ENCODE peak calls at places on chromosome 1, in five cellular contexts. Z is cardiac muscle cell, P is heart right ventricle, B is trophoblast cell, F is stomach. A is an unnamed sample.

GRCh38 chr1:41496080-41497055 is 11.9 kb upstream of the EDN2 start:
- DNase-seq in B (peak; percentile 94), P (peak; percentile 90), Z (peak; percentile 95), F (peak; percentile 92), A (no peak)

GRCh38 chr1:2590233-2591141 is 3.9 kb downstream of the PRXL2B start:
- DNase-seq in Z (no peak), F (no peak), P (no peak), B (no peak), A (no peak)

GRCh38 chr1:54950361-54951163 is 29.9 kb upstream of the TMEM61 start:
- DNase-seq in B (peak; percentile 96), Z (peak; percentile 93), P (peak; percentile 55), F (peak; percentile 83), A (no peak)

GRCh38 chr1:186578325-186579016 is 101.8 kb downstream of the PTGS2 start:
- DNase-seq in Z (no peak), P (no peak), F (no peak), B (no peak), A (peak; percentile 85)

GRCh38 chr1:44811714-44812151 is 3.4 kb downstream of the BTBD19 start:
- DNase-seq in P (peak; percentile 21), F (no peak), Z (peak; percentile 59), B (peak; percentile 41), A (no peak)

GRCh38 chr1:67983867-67984266 is 66.6 kb downstream of the DIRAS3 start:
- DNase-seq in F (no peak), Z (no peak), P (no peak), B (no peak), A (no peak)

GRCh38 chr1:64038119-64038518 is 165.3 kb upstream of the UBE2U start:
- DNase-seq in P (no peak), B (no peak), Z (peak; percentile 85), F (no peak), A (no peak)

GRCh38 chr1:9201421-9202239 is 32.9 kb upstream of the H6PD start:
- DNase-seq in Z (peak; percentile 72), B (peak; percentile 76), F (no peak), P (no peak), A (no peak)

GRCh38 chr1:202243006-202243405 is 49.4 kb downstream of the LGR6 start:
- DNase-seq in P (no peak), B (no peak), Z (no peak), F (no peak), A (no peak)

GRCh38 chr1:118113261-118113660 is 71.8 kb downstream of the SPAG17 start:
- DNase-seq in P (no peak), F (no peak), Z (no peak), B (no peak), A (no peak)

GRCh38 chr1:34354367-34354766 is 177.7 kb downstream of the C1orf94 start:
- DNase-seq in Z (no peak), P (no peak), B (no peak), F (no peak), A (no peak)

GRCh38 chr1:119582801-119583200 is 65.3 kb downstream of the ZNF697 start:
- DNase-seq in Z (peak; percentile 83), F (peak; percentile 32), B (peak; percentile 76), P (peak; percentile 27), A (peak; percentile 40)

GRCh38 chr1:61424382-61424781 is 300.6 kb downstream of the TM2D1 start:
- DNase-seq in F (no peak), B (peak; percentile 55), Z (no peak), P (no peak), A (peak; percentile 45)

GRCh38 chr1:15332525-15332924 is 77.2 kb upstream of the EFHD2 start:
- DNase-seq in B (no peak), Z (no peak), P (no peak), F (no peak), A (no peak)

GRCh38 chr1:21673277-21673780 is 4.2 kb upstream of the RAP1GAP start:
- DNase-seq in P (peak; percentile 82), B (no peak), F (peak; percentile 82), Z (peak; percentile 97), A (no peak)

GRCh38 chr1:169586395-169587255 is at the start of gene F5:
- DNase-seq in F (peak; percentile 82), Z (peak; percentile 75), B (peak; percentile 48), P (peak; percentile 72), A (no peak)

GRCh38 chr1:214312530-214313051 is 31.6 kb downstream of the SMYD2 start:
- DNase-seq in F (no peak), Z (no peak), B (no peak), P (no peak), A (no peak)

GRCh38 chr1:183894290-183894565 is 89.3 kb downstream of the RGL1 start:
- DNase-seq in P (no peak), B (no peak), Z (no peak), F (no peak), A (no peak)

GRCh38 chr1:183898001-183898396 is 93.1 kb downstream of the RGL1 start:
- DNase-seq in P (no peak), Z (no peak), F (no peak), B (no peak), A (no peak)

GRCh38 chr1:183901748-183902341 is 96.9 kb downstream of the RGL1 start:
- DNase-seq in P (no peak), Z (peak; percentile 38), F (no peak), B (no peak), A (no peak)

GRCh38 chr1:183896466-183897026 is 91.6 kb downstream of the RGL1 start:
- DNase-seq in F (no peak), B (peak; percentile 45), P (no peak), Z (peak; percentile 84), A (no peak)

GRCh38 chr1:183898610-183899009 is 93.7 kb downstream of the RGL1 start:
- DNase-seq in B (no peak), Z (no peak), P (no peak), F (no peak), A (no peak)
- H3K27ac ChIP-seq in B (no peak overlapping the region), Z (no peak overlapping the region), P (no peak overlapping the region), F (peak overlapping the region; percentile 40), A (no peak overlapping the region)

GRCh38 chr1:85628791-85629531 is 48.4 kb downstream of the CCN1 start:
- DNase-seq in P (peak; percentile 38), Z (peak; percentile 87), B (no peak), F (peak; percentile 78), A (no peak)
- H3K27ac ChIP-seq in P (peak overlapping the region; percentile 18), Z (peak overlapping the region; percentile 52), B (no peak overlapping the region), F (peak overlapping the region; percentile 82), A (peak overlapping the region; percentile 80)

DNA sequence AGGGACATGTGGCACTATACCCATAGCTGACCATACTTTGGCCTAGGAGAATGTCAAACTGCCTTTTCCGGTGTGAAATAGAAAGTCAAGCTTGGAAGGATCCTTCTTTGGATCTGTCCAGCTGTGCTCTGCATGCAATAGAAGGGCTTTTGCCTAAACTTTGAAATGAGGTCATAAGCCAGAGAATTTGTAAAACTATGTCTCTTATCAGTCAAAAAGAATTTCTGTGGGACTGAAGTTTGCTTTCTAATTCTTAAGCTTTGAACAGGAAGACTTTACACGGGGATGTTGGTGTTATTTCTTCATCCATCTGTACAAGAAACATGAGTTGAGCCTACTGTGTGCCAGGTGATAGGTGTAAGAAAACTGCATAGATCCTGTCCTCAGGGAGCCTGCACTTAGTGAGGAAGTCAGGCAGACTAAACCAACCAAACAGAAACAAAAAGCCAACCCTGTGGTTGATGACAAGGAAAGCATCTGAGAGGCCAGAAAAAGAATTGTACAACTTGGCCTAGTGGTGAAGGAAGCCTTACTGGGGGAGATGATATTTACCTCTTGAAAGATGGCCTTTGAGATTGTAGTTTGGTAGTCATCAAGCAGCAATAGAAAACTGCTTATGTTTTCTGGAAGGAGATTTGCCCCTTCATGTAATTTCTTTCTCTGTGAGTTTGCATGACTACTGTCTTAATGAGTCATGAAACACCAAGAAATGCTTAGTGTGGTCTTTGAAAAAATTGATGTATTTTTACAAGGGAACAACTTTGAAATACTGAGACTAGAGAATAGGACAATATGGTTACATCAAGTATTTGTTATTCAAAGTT is 24.8 kb downstream of the TGFB2 start:
- DNase-seq in P (no peak), B (peak; percentile 90), Z (peak; percentile 87), F (no peak), A (no peak)
- H3K27ac ChIP-seq in P (no peak overlapping the region), B (no peak overlapping the region), Z (peak overlapping the region; percentile 76), F (peak overlapping the region; percentile 53), A (peak overlapping the region; percentile 12)

GRCh38 chr1:72111662-72112061 is 170.7 kb downstream of the NEGR1 start:
- DNase-seq in Z (no peak), B (no peak), P (no peak), F (no peak), A (no peak)
- H3K27ac ChIP-seq in Z (no peak overlapping the region), B (no peak overlapping the region), P (no peak overlapping the region), F (no peak overlapping the region), A (no peak overlapping the region)

DNA sequence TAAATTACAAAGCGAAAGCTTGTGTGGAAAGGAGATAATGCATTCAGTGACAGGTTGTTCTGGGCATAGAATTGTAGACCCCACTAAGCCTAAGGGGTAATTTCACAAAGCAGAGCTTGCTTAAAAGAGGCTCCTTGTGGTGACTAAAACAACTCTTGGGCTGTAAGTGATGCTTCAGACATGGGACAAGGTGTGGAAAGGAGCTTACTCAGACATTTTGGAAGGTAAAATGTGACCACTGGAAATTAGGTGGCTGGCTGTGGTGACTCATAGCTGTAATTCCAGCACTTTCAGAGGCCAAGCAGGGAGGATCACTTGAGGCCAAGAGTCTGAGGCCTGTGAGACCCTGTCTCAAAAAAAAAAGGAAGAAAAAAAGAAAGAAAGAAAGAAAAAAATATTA is 51.1 kb upstream of the LRRC8C start:
- DNase-seq in P (no peak), B (peak; percentile 89), F (no peak), Z (no peak), A (no peak)
- H3K27ac ChIP-seq in P (no peak overlapping the region), B (no peak overlapping the region), F (no peak overlapping the region), Z (no peak overlapping the region), A (no peak overlapping the region)

DNA sequence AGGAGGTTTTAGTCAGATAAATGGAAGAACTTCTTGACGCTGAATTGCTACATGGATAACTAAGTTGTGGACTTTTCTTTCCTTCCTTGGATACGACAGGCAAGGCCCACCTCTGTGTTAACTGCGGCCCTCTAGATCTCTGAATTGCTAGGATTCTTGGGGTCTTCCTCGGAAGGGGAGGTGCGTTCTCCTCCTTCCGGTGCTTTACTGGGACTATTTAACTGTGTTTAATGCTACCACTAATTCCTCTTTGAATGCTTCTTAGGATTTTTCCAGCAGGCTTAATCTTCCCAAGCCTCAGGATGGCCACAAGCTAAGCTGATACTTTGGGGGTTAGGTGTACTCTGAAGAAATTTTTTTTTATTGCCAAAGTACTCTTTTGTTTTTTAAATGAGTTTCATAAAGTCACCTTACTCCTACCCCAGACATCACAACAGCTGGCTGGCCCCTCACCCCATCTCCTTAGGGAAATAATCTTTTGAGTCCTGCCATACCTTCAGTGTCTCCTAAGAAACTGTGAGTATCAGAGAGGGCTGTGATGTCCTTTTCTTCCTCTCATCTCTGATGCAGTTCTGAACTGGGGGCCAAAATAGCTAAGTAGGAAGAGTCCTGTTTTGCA is 21.4 kb downstream of the KIRREL1 start:
- DNase-seq in Z (no peak), P (no peak), B (no peak), F (no peak), A (no peak)
- H3K27ac ChIP-seq in Z (no peak overlapping the region), P (no peak overlapping the region), B (peak overlapping the region; percentile 8), F (peak overlapping the region; percentile 89), A (peak overlapping the region; percentile 100)